ENCODE peak calls at places on chromosomes 2 and 18, in ten cellular contexts. G, W, B, Y, R, I, Z, K, H and J are unnamed samples. For H3K36me3, the result is how much of the 10 kb centered on the place peaks cover.

GRCh38 chr2:158773121-158773520 is 22.0 kb upstream of the DAPL1 start:
- DNase-seq in B (no peak), W (no peak), I (peak), G (no peak), K (no peak), H (no peak), Y (peak), R (peak), Z (no peak), J (no peak)

GRCh38 chr2:217383620-217384019 is 523.8 kb upstream of the TNP1 start:
- DNase-seq in K (no peak), I (no peak), Y (no peak), B (no peak), H (no peak), R (peak), W (no peak), Z (no peak), G (no peak), J (no peak)

GRCh38 chr2:127641846-127642510 is 4.0 kb upstream of the GPR17 start:
- DNase-seq in K (no peak), Z (peak), Y (no peak), W (no peak), H (no peak), R (no peak), I (no peak), G (peak), B (no peak), J (no peak)

GRCh38 chr18:2083691-2084090 is 487.6 kb downstream of the METTL4 start:
- DNase-seq in I (no peak), G (peak), R (no peak), W (no peak), K (no peak), H (no peak), Z (no peak), Y (no peak), B (no peak), J (no peak)

GRCh38 chr2:227378371-227378782 is 729 bp downstream of the TM4SF20 start:
- DNase-seq in Y (no peak), B (no peak), W (no peak), Z (no peak), I (no peak), G (no peak), R (no peak), K (no peak), H (no peak), J (no peak)

GRCh38 chr2:212711851-212712250 is 173.2 kb upstream of the ERBB4 start:
- DNase-seq in K (peak), B (no peak), G (no peak), H (no peak), R (peak), Z (no peak), I (no peak), W (no peak), Y (no peak), J (no peak)

GRCh38 chr2:201859886-201860285 is 53.5 kb downstream of the CDK15 start:
- DNase-seq in G (no peak), H (no peak), W (no peak), Y (no peak), R (peak), Z (no peak), I (no peak), B (no peak), K (no peak), J (no peak)

GRCh38 chr2:201517094-201517493 is 65.6 kb downstream of the STRADB start:
- DNase-seq in B (no peak), R (no peak), W (no peak), K (no peak), G (no peak), H (no peak), Y (no peak), I (no peak), Z (no peak), J (no peak)

GRCh38 chr18:59096098-59096779 is 43.4 kb upstream of the SEC11C start:
- DNase-seq in Z (no peak), G (no peak), B (no peak), W (no peak), I (no peak), H (no peak), Y (no peak), R (no peak), K (no peak), J (no peak)

GRCh38 chr2:25065768-25066167 is 23.9 kb downstream of the EFR3B start:
- DNase-seq in Z (no peak), I (no peak), H (no peak), G (no peak), W (no peak), R (no peak), Y (no peak), B (no peak), K (no peak), J (no peak)

GRCh38 chr2:163191372-163191771 is 352.8 kb upstream of the KCNH7 start:
- DNase-seq in R (peak), B (no peak), Z (no peak), K (no peak), I (no peak), Y (no peak), G (peak), H (peak), W (no peak), J (no peak)

GRCh38 chr2:63698825-63699548 is 110.2 kb downstream of the MDH1 start:
- DNase-seq in B (peak), W (peak), I (peak), G (peak), K (peak), H (peak), R (peak), Z (peak), Y (peak), J (peak)

GRCh38 chr2:31255911-31256571 is 22.1 kb downstream of the EHD3 start:
- DNase-seq in R (no peak), Z (no peak), I (no peak), K (peak), B (no peak), Y (no peak), H (peak), G (peak), W (no peak), J (no peak)

GRCh38 chr18:46768166-46768921 is 11.5 kb upstream of the ST8SIA5 start:
- DNase-seq in H (no peak), G (no peak), Y (no peak), W (no peak), K (no peak), I (no peak), R (no peak), B (no peak), Z (no peak), J (no peak)

GRCh38 chr2:172247203-172247602 is 144.5 kb upstream of the DLX2 start:
- DNase-seq in W (no peak), R (no peak), Y (no peak), H (no peak), B (no peak), Z (no peak), G (no peak), K (no peak), I (no peak), J (no peak)

GRCh38 chr2:43898134-43898957 is 59.6 kb downstream of the ABCG8 start:
- DNase-seq in Y (no peak), K (no peak), W (peak), H (no peak), B (no peak), R (peak), G (no peak), I (no peak), Z (no peak), J (no peak)

GRCh38 chr2:160332318-160332717 is 132.2 kb upstream of the ITGB6 start:
- DNase-seq in G (peak), W (no peak), B (no peak), H (peak), K (no peak), R (peak), Z (peak), Y (no peak), I (no peak), J (no peak)

GRCh38 chr2:47631840-47632398 is 151.0 kb upstream of the MSH6 start:
- DNase-seq in Z (no peak), Y (peak), I (peak), R (peak), H (no peak), W (peak), K (peak), G (no peak), B (no peak), J (no peak)

GRCh38 chr2:64914735-64915509 is 74.3 kb upstream of the SLC1A4 start:
- DNase-seq in I (no peak), Y (no peak), B (peak), K (no peak), W (no peak), R (peak), Z (no peak), G (peak), H (peak), J (no peak)

DNA sequence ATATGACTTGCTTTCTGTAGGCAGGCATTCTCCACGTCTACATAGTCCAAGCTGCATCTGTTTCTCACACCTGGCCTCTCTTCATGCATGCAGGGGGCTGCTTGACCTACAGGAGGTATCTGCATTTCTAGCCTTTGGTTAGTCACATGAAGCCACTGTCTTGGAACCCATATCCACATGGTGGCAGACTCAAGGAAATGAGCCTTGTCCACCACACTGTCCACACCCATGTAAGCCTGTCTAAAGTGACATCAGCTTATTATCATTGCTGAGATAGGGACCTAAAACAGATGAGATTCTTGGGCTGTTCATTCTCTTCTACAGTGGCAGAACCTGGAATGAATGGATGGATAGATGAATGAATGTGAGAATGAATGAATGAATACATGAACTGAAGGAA is 160.4 kb downstream of the DOCK10 start:
- DNase-seq in K (no peak), H (no peak), B (no peak), G (no peak), I (no peak), W (no peak), Z (no peak), R (no peak), Y (no peak), J (no peak)
- H3K36me3 ChIP-seq in K (under half), H (under half), B (under half), G (half or more), I (under half), W (under half), Z (under half), R (under half), Y (under half), J (under half)

GRCh38 chr2:105365176-105365575 is 27.8 kb downstream of the C2orf49 start:
- DNase-seq in I (no peak), R (no peak), G (no peak), H (no peak), W (no peak), Y (no peak), B (no peak), K (no peak), Z (no peak), J (no peak)

GRCh38 chr2:105371156-105371555 is 27.7 kb downstream of the FHL2 start:
- DNase-seq in Y (peak), Z (no peak), G (no peak), K (no peak), B (no peak), H (no peak), W (no peak), I (no peak), R (no peak), J (no peak)

GRCh38 chr2:105371810-105372209 is 27.0 kb downstream of the FHL2 start:
- DNase-seq in I (no peak), W (no peak), Z (no peak), G (no peak), K (no peak), H (no peak), B (no peak), R (no peak), Y (peak), J (no peak)

GRCh38 chr2:105369777-105370690 is 28.8 kb downstream of the FHL2 start:
- DNase-seq in H (peak), G (peak), K (no peak), W (peak), B (peak), Y (peak), R (peak), Z (peak), I (peak), J (peak)

GRCh38 chr2:105369009-105369408 is 29.8 kb downstream of the FHL2 start:
- DNase-seq in G (no peak), R (no peak), W (no peak), Z (no peak), H (no peak), I (no peak), Y (peak), K (no peak), B (no peak), J (no peak)
- H3K36me3 ChIP-seq in G (under half), R (under half), W (under half), Z (under half), H (under half), I (half or more), Y (under half), K (under half), B (under half), J (under half)

GRCh38 chr2:113937501-113937900 is 47.6 kb downstream of the ACTR3 start:
- DNase-seq in K (no peak), G (no peak), Z (no peak), H (no peak), Y (no peak), B (no peak), W (no peak), I (no peak), R (no peak), J (no peak)
- H3K36me3 ChIP-seq in K (under half), G (half or more), Z (under half), H (under half), Y (half or more), B (under half), W (under half), I (half or more), R (under half), J (half or more)

DNA sequence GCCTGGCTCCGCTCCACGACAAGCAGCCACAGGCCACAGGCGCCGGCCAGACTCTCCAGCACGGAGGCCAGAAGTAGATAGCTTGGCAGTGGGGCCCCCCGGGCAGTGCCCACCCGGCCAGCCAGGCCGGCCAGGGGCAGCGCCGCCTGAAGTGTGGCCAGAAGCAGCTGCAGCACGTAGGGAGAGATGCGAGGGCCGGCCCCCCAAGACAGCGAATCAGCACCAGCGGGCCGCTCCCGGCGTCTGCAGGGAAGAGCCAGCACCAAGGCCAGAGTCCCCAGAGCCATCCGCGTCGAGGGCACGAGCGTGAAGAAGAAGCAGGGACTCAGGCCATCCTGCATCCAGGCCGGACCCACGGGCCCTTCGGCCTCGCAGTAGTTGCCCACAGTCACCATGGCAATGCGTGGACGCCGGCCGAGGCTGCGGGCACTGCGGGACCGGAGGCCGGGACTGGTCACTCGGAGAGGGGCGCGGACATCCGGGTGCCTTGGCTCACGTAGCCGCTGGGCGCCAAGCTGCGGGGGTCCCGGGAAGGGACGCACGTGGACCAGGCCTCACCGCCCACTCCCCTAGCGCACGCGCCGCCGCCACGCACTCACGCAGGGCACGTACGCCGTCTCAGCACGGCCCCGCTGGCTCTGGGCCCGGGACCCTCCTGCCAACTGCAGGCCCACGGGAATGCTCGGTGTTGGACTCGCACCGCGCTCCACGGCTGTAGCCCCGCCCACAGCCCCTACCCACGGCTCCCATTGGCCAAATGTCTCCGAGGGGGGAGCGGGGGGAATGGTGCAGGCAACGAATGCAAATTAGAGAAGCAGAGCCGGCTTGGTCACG is at the start of gene ABCB6:
- DNase-seq in G (no peak), Y (peak), K (no peak), H (peak), R (peak), W (peak), I (peak), Z (peak), B (peak), J (peak)
- H3K36me3 ChIP-seq in G (under half), Y (half or more), K (under half), H (under half), R (under half), W (under half), I (half or more), Z (under half), B (under half), J (half or more)

DNA sequence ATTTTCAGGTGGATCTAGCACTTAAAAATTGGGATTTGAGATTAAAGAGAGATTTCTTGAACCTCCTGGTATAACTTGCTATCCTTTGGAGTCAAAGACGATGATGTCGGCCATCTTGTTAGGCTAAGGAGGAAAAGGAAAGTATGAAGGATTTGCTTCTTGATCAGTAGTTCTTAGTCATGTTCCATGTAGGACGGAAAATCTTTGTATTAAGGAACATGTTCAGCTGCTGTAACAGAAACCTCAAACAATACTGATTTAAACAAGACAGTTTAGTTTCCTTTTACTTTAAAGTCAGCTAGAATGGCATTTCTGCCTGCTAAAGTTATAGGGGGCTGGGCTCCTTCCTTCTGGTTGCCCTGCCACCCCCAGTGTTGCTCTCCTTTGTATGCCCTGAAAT is 56.4 kb upstream of the MGAT5 start:
- DNase-seq in W (no peak), Z (no peak), I (no peak), H (no peak), K (no peak), G (no peak), R (no peak), B (no peak), Y (no peak), J (no peak)
- H3K36me3 ChIP-seq in W (under half), Z (under half), I (under half), H (under half), K (under half), G (under half), R (under half), B (under half), Y (under half), J (under half)